ENCODE peak calls at places on chromosomes 7 and 10, in six cellular contexts. D is HFFc6, G is EL, W is GM19239, J is SK-MEL-5, R is cardiac muscle cell. K is an unnamed sample.

GRCh38 chr7:17207220-17207619 is 91.2 kb upstream of the AHR start:
- DNase-seq in W (no peak), R (peak), J (no peak), D (no peak), G (no peak), K (no peak)

GRCh38 chr10:19021162-19021561 is 27.4 kb upstream of the MALRD1 start:
- DNase-seq in G (no peak), D (no peak), J (no peak), R (no peak), W (no peak), K (no peak)

GRCh38 chr7:2974093-2974819 is 69.4 kb downstream of the CARD11 start:
- DNase-seq in G (no peak), W (no peak), R (no peak), J (no peak), D (no peak), K (no peak)

GRCh38 chr10:17802966-17803365 is 6.2 kb upstream of the MRC1 start:
- DNase-seq in R (peak), J (no peak), G (peak), W (no peak), D (no peak), K (no peak)

GRCh38 chr10:68796609-68797008 is 30.7 kb upstream of the STOX1 start:
- DNase-seq in R (no peak), G (peak), J (no peak), D (peak), W (no peak), K (no peak)

GRCh38 chr7:7832518-7832917 is 114.1 kb upstream of the RPA3 start:
- DNase-seq in J (no peak), G (no peak), W (no peak), R (no peak), D (no peak), K (no peak)

GRCh38 chr10:90138844-90139243 is 437.5 kb downstream of the KIF20B start:
- DNase-seq in G (peak), W (no peak), R (peak), J (peak), D (no peak), K (no peak)

GRCh38 chr10:59098387-59098786 is 78.1 kb upstream of the PHYHIPL start:
- DNase-seq in G (peak), W (no peak), J (no peak), R (peak), D (peak), K (no peak)

GRCh38 chr7:2969398-2970306 is 74.0 kb downstream of the CARD11 start:
- DNase-seq in W (no peak), R (no peak), D (no peak), G (no peak), J (no peak), K (no peak)

GRCh38 chr10:44854693-44855350 is 56.3 kb upstream of the TMEM72 start:
- DNase-seq in W (no peak), D (no peak), G (no peak), R (no peak), J (peak), K (peak)

GRCh38 chr7:44936322-44936721 is 42.5 kb downstream of the MYO1G start:
- DNase-seq in G (no peak), D (no peak), J (no peak), R (no peak), W (no peak), K (no peak)

GRCh38 chr10:42988517-42989395 is 88.1 kb upstream of the RET start:
- DNase-seq in W (no peak), D (no peak), R (peak), J (no peak), G (no peak), K (no peak)

GRCh38 chr10:114188001-114188400 is 8.8 kb downstream of the TDRD1 start:
- DNase-seq in J (no peak), R (no peak), W (no peak), D (no peak), G (no peak), K (no peak)

GRCh38 chr10:122853665-122854313 is 8.1 kb upstream of the CUZD1 start:
- DNase-seq in J (no peak), W (no peak), G (peak), D (peak), R (no peak), K (no peak)

GRCh38 chr7:7422641-7423040 is 113.0 kb downstream of the COL28A1 start:
- DNase-seq in D (no peak), R (no peak), G (no peak), J (no peak), W (no peak), K (no peak)

GRCh38 chr7:100765250-100765649 is 31.9 kb downstream of the ZAN start:
- DNase-seq in G (no peak), W (no peak), D (no peak), R (no peak), J (no peak), K (no peak)

GRCh38 chr10:29734640-29734979 is 99.8 kb upstream of the SVIL start:
- DNase-seq in W (no peak), G (no peak), D (no peak), R (no peak), J (no peak), K (no peak)

GRCh38 chr7:127943541-127944521 is 87.4 kb downstream of the LRRC4 start:
- DNase-seq in D (no peak), G (no peak), W (no peak), R (peak), J (peak), K (peak)

GRCh38 chr10:133132711-133133291 is 27.2 kb upstream of the KNDC1 start:
- DNase-seq in D (no peak), J (no peak), R (no peak), G (no peak), W (no peak), K (no peak)

GRCh38 chr10:3777876-3778707 is 6.9 kb downstream of the KLF6 start:
- DNase-seq in G (peak), R (peak), W (no peak), J (no peak), D (no peak), K (no peak)

GRCh38 chr10:44316187-44316921 is 68.5 kb downstream of the CXCL12 start:
- DNase-seq in J (peak), R (no peak), G (no peak), W (no peak), D (no peak), K (no peak)

GRCh38 chr7:25857376-25858067 is 294.5 kb upstream of the NFE2L3 start:
- DNase-seq in G (no peak), D (no peak), W (no peak), J (peak), R (peak), K (peak)

GRCh38 chr10:13759167-13759566 is 172.4 kb downstream of the PRPF18 start:
- DNase-seq in W (no peak), G (no peak), D (no peak), R (no peak), J (no peak), K (no peak)

GRCh38 chr10:9869185-9869584 is 1148.5 kb upstream of the CELF2 start:
- DNase-seq in D (no peak), W (no peak), R (peak), G (no peak), J (no peak), K (no peak)

GRCh38 chr10:115417585-115418265 is 324.6 kb downstream of the ATRNL1 start:
- DNase-seq in D (peak), W (peak), G (peak), J (peak), R (peak), K (peak)

GRCh38 chr10:93206652-93207051 is 133.0 kb downstream of the CYP26A1 start:
- DNase-seq in R (peak), D (no peak), J (no peak), G (no peak), W (no peak), K (no peak)

GRCh38 chr7:105336009-105336408 is 52.7 kb downstream of the SRPK2 start:
- DNase-seq in W (no peak), J (peak), D (no peak), R (no peak), G (no peak), K (no peak)

GRCh38 chr10:30784896-30785605 is 155.5 kb upstream of the LYZL2 start:
- DNase-seq in W (no peak), J (peak), D (peak), R (peak), G (peak), K (peak)

GRCh38 chr10:44154956-44155355 is 229.9 kb downstream of the CXCL12 start:
- DNase-seq in W (no peak), D (no peak), J (no peak), R (no peak), G (no peak), K (no peak)

GRCh38 chr7:39754326-39755120 is 131.2 kb downstream of the RALA start:
- DNase-seq in D (peak), G (peak), R (peak), J (no peak), W (no peak), K (no peak)

GRCh38 chr10:70903262-70903921 is 15.0 kb upstream of the PCBD1 start:
- DNase-seq in G (peak), R (peak), J (peak), D (peak), W (peak), K (peak)

GRCh38 chr7:100122067-100122466 is 2.6 kb downstream of the CNPY4 start:
- DNase-seq in W (no peak), J (peak), R (no peak), G (no peak), D (no peak), K (no peak)

GRCh38 chr7:31126976-31127375 is 74.9 kb downstream of the ADCYAP1R1 start:
- DNase-seq in J (no peak), R (peak), D (peak), W (no peak), G (no peak), K (no peak)